ENCODE peak calls at places on chromosomes 12 and 14, in ten cellular contexts. P is left ventricle myocardium inferior, Q is psoas muscle, C is heart right ventricle, J is pancreas, X is H1, H is GM12865, D is MG63, M is HFF-Myc, G is IMR-90. K is an unnamed sample.

GRCh38 chr12:51406299-51406698 is 15.1 kb upstream of the GALNT6 start:
- DNase-seq in P (no peak), Q (no peak), C (no peak), J (no peak), X (no peak), H (no peak), D (no peak), M (no peak), G (no peak), K (no peak)

GRCh38 chr12:46555379-46555778 is 182.8 kb upstream of the SLC38A2 start:
- DNase-seq in P (no peak), Q (no peak), C (no peak), J (no peak), X (no peak), H (no peak), D (no peak), M (no peak), G (peak), K (no peak)

GRCh38 chr12:2052861-2053674 is at the start of gene CACNA1C:
- DNase-seq in P (peak), Q (peak), C (peak), J (peak), X (no peak), H (peak), D (peak), M (no peak), G (peak), K (no peak)

GRCh38 chr14:29548948-29549370 is 378.7 kb downstream of the PRKD1 start:
- DNase-seq in P (no peak), Q (no peak), C (no peak), J (peak), X (no peak), H (peak), D (peak), M (peak), G (peak), K (no peak)

GRCh38 chr12:69866698-69867097 is 41.7 kb downstream of the MYRFL start:
- DNase-seq in P (no peak), Q (no peak), C (no peak), J (no peak), X (no peak), H (no peak), D (no peak), M (no peak), G (no peak), K (no peak)

GRCh38 chr14:98321838-98322237 is 950.2 kb downstream of the BCL11B start:
- DNase-seq in P (no peak), Q (no peak), C (no peak), J (no peak), X (no peak), H (peak), D (no peak), M (no peak), G (no peak), K (no peak)

GRCh38 chr14:55302770-55303472 is 31.7 kb downstream of the FBXO34 start:
- DNase-seq in P (no peak), Q (no peak), C (no peak), J (no peak), X (no peak), H (no peak), D (no peak), M (no peak), G (no peak), K (no peak)

GRCh38 chr12:124964836-124965462 is 24.0 kb downstream of the DHX37 start:
- DNase-seq in P (no peak), Q (no peak), C (no peak), J (no peak), X (no peak), H (no peak), D (no peak), M (no peak), G (no peak), K (no peak)

GRCh38 chr14:70955543-70956480 is 48.6 kb downstream of the PCNX1 start:
- DNase-seq in P (no peak), Q (no peak), C (no peak), J (no peak), X (no peak), H (peak), D (no peak), M (no peak), G (peak), K (no peak)

GRCh38 chr14:75425443-75425842 is 2.4 kb upstream of the JDP2 start:
- DNase-seq in P (no peak), Q (no peak), C (no peak), J (no peak), X (no peak), H (no peak), D (no peak), M (no peak), G (peak), K (no peak)

DNA sequence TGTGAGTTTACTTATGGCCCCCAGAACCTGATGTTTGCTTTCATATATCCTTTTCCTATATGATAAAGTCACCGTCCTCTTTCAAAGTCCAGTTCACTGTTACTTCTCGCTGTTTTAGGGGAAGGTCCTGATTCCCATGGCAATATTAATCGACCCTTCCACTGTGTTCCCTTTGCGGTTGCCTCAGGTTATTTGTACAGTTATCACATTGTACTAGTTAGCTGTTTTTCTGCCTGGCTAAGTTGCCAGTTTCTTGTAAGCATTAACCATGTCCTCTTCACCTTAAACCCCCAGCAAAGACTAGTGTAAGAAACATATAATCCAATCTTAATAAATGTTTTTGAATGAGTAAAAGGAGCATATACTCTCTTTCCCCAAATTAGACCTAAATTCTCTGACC is 115.0 kb upstream of the PPFIA2 start:
- DNase-seq in P (no peak), Q (no peak), C (no peak), J (no peak), X (no peak), H (no peak), D (no peak), M (no peak), G (no peak), K (no peak)
- H3K4me3 ChIP-seq in P (no peak), Q (no peak), C (no peak), J (no peak), X (no peak), H (no peak), D (no peak), M (no peak), G (no peak), K (no peak)

GRCh38 chr12:94616217-94616729 is 34.1 kb downstream of the TMCC3 start:
- DNase-seq in P (no peak), Q (peak), C (peak), J (no peak), X (no peak), H (no peak), D (no peak), M (no peak), G (no peak), K (no peak)
- H3K4me3 ChIP-seq in P (peak), Q (peak), C (peak), J (peak), X (no peak), H (no peak), D (no peak), M (no peak), G (no peak), K (no peak)

GRCh38 chr14:103628221-103628683 is 759 bp upstream of the KLC1 start:
- DNase-seq in P (peak), Q (peak), C (peak), J (peak), X (no peak), H (peak), D (peak), M (no peak), G (peak), K (peak)
- H3K4me3 ChIP-seq in P (peak), Q (peak), C (peak), J (peak), X (peak), H (peak), D (peak), M (peak), G (peak), K (peak)

GRCh38 chr14:100341301-100342031 is 18.3 kb downstream of the SLC25A47 start:
- DNase-seq in P (no peak), Q (no peak), C (no peak), J (no peak), X (no peak), H (peak), D (peak), M (peak), G (peak), K (peak)
- H3K4me3 ChIP-seq in P (no peak), Q (no peak), C (no peak), J (no peak), X (no peak), H (no peak), D (no peak), M (no peak), G (no peak), K (no peak)

DNA sequence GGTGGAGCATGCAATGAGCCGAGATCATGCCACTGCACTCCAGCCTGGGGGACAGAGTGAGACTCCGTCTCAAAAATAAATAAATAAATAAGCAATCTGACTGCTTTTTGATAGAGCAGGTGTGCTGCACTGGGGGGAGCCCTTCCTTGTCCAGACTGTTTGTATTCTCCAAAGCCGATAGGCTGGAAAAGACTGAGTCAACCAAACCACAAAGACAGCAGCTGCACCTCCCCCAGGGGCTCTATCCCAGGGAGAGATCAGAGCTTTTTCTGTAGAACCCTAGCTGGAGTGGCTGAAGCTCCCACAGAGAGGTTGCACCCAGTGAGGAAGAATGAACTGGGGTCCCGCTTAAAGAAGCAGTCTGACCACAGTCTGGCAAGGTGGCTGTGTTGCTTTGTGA is 45.8 kb upstream of the LALBA start:
- DNase-seq in P (no peak), Q (no peak), C (no peak), J (no peak), X (no peak), H (no peak), D (no peak), M (no peak), G (no peak), K (no peak)
- H3K4me3 ChIP-seq in P (no peak), Q (no peak), C (no peak), J (no peak), X (no peak), H (no peak), D (no peak), M (no peak), G (no peak), K (no peak)

DNA sequence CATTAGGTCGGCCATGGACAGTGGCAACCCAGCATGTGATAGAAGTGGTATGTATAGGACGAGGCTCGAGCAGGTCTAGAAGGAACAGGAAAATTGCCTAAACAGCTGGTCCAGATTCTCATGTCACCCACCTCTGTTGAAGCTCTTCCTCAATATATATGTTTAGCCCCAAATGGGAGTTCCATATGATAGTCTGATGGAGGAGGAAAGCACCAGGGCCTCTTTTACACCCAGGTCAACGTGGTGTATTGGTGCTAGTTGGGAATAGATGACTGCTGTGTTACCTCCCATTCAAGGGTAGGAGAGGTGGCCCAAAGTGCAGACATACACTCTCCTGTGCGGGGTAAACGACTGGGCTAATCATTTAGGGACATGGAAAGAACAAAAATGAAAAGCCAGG is 5.3 kb upstream of the PRIMA1 start:
- DNase-seq in P (no peak), Q (no peak), C (no peak), J (no peak), X (no peak), H (no peak), D (no peak), M (no peak), G (no peak), K (no peak)
- H3K4me3 ChIP-seq in P (no peak), Q (no peak), C (no peak), J (no peak), X (no peak), H (no peak), D (no peak), M (no peak), G (no peak), K (no peak)

GRCh38 chr12:58424735-58425379 is 483.5 kb downstream of the ATP23 start:
- DNase-seq in P (no peak), Q (no peak), C (no peak), J (no peak), X (no peak), H (peak), D (no peak), M (no peak), G (no peak), K (no peak)
- H3K4me3 ChIP-seq in P (no peak), Q (no peak), C (no peak), J (no peak), X (no peak), H (peak), D (no peak), M (no peak), G (no peak), K (no peak)

K was measured in lower leg skin.